ENCODE peak calls at places on chromosomes 4 and X, in five cellular contexts. M, I, V, L and G are unnamed samples.

GRCh38 chr4:2049811-2050210 is 9.3 kb upstream of the NAT8L start:
- DNase-seq in L (no peak), I (peak), M (no peak), V (no peak), G (no peak)

GRCh38 chr4:124907881-124908280 is 195.3 kb upstream of the ANKRD50 start:
- DNase-seq in L (no peak), V (peak), I (no peak), M (peak), G (peak)

GRCh38 chr4:153645183-153645582 is 38.9 kb upstream of the TLR2 start:
- DNase-seq in L (no peak), I (no peak), M (no peak), V (no peak), G (peak)

GRCh38 chrX:124087000-124087746 is 125.7 kb downstream of the STAG2 start:
- DNase-seq in V (no peak), I (no peak), L (no peak), M (no peak), G (no peak)

GRCh38 chrX:79300821-79301220 is 66.3 kb downstream of the ITM2A start:
- DNase-seq in I (no peak), V (no peak), M (no peak), L (no peak), G (no peak)

GRCh38 chrX:130139474-130140201 is 26.0 kb downstream of the AIFM1 start:
- DNase-seq in M (no peak), I (no peak), L (no peak), V (peak), G (no peak)

GRCh38 chr4:184988611-184989010 is 29.7 kb upstream of the HELT start:
- DNase-seq in V (no peak), L (no peak), I (no peak), M (no peak), G (no peak)

GRCh38 chr4:142563682-142564291 is 282.3 kb downstream of the INPP4B start:
- DNase-seq in L (no peak), M (no peak), V (peak), I (no peak), G (peak)

GRCh38 chr4:122652379-122652778 is 31.5 kb upstream of the IL21 start:
- DNase-seq in V (peak), L (no peak), I (no peak), M (peak), G (peak)

GRCh38 chr4:121822796-121823504 is 733 bp downstream of the CCNA2 start:
- DNase-seq in I (peak), M (peak), L (no peak), V (peak), G (no peak)

GRCh38 chrX:73214366-73215094 is at the start of gene NAP1L2:
- DNase-seq in I (peak), V (peak), L (peak), M (peak), G (peak)

DNA sequence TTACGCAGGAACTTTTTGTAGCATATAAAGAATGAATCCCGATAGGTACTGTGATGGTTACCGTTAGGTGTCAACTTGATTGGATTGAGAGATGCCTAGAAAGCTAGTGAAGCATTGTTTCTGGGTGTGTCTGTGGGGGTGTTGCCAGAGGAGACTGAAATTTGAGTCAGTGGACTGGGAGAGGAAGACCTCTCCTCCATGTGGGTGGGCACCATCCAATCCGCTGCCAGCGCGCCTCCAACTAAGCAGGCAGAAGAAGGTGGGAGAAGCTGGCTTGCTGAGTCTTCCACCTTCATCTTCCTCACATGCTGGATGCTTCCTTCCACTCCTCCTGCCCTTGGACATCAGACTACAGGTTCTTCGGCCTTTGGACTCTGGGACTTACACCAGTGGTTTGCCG is 40.1 kb downstream of the WFS1 start:
- DNase-seq in M (no peak), V (no peak), I (no peak), L (no peak), G (no peak)
- H3K4me3 ChIP-seq in M (no peak), V (no peak), I (no peak), L (no peak), G (no peak)

GRCh38 chr4:55637272-55637820 is 1.2 kb upstream of the NMU start:
- DNase-seq in L (no peak), I (no peak), M (no peak), V (no peak), G (no peak)

GRCh38 chr4:55634417-55635128 is 1.5 kb downstream of the NMU start:
- DNase-seq in L (no peak), M (no peak), I (no peak), V (no peak), G (no peak)

GRCh38 chr4:55636622-55636999 is 513 bp upstream of the NMU start:
- DNase-seq in V (no peak), I (no peak), M (no peak), L (no peak), G (no peak)

GRCh38 chr4:55635282-55635681 is 816 bp downstream of the NMU start:
- DNase-seq in I (no peak), M (peak), V (no peak), L (no peak), G (no peak)

DNA sequence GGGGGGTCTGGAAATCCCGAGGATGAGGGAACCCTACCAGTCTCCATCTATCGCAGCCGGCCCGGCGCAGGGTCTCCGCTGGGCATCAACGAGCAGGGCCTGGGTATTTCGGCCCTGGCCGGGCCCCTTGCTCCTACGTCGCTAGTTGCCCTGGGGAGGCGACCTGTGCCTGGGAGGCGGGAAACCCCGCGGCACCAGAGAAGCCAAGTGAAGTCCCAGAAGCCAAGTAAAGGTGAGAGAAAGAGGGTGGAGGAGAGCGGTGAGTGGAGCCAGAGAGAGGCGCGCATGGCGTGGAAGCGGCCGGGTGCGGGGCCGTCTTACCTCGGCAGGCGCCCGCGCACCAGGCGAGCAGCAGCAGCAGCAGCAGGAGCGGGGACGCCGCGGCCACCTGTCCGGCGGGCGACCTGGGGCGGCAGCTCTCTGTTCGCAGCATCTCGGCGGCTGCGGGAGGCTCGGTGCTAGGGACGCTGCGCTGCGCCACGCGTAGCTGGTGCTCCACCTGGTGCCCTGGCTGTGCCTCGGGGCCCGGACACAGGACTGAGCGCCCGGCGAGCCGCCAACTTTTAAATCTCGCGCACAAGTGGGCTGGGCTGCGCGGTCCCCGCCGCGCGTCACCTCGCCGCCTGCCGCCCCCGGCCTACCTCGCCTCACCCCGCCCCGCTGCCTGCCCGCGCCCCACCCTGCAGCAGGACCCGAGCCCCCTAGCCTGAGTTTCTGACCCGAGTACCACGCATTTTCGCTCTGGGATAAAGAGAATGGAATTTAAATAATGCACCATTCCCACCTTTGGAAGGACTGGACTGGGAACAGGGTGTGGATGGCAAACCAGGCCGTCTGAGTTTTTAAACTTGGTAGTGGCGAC is at the start of gene NMU:
- DNase-seq in V (peak), M (peak), I (peak), L (peak), G (peak)
- TF ChIP-seq CTCF in V (no peak), M (peak), I (no peak), L (peak), G (no peak)

DNA sequence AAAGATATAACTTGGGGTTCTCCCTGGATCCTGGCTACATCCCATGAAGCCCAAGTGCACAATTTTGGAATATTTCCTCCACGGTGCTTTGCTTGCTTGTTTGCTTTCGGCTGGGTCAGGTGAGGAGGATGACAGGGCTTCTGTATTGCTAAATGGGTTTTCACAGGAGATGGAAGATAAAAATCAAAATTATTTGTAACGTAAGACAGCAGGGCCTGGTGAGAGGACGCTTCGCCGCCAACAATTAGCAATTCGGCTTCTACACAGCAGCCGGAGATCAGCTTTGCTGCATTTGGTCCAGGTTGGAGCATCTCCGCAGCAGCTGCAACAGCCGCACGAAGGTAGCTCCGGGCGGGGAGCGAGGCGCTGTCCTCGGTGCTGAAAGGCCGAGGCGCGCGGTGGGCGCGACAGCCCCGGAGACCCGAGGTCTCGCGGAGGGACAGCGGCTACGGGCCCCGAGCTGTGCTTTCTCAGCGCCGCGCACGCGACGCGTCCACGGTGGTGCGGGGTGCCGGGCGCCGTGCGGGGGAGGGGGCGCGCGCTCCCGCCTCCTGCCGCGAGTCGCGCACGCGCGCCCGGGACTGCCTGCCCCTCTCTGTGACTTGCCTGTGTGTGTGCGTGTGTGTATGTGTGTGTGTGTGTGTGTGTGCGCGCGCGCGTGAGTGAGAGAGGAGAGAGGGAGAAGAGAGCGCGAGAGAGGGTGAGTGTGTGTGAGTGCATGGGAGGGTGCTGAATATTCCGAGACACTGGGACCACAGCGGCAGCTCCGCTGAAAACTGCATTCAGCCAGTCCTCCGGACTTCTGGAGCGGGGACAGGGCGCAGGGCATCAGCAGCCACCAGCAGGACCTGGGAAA is at the start of gene GRIA2:
- DNase-seq in I (no peak), L (no peak), V (peak), M (no peak), G (peak)
- H3K4me3 ChIP-seq in I (peak), L (no peak), V (peak), M (no peak), G (no peak)

DNA sequence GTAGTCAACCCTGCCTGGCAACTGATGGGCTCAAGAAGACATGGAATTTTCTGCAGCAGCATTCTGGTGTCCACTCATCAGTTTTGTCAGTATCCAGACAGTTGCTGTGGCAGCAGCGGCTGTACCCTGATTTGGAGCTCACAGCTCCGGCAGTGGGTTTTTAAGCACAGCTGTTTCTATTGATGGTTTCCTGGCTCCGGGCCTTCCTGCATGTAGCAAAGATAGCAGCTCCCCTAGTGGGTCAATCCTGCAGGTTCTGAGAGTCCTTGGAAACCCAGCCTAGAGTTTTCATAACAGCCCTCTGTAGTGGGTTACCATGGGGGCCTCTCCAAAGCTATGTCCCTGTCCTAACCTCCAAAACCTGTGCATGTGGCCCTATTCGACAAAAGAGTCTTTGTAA is 84.0 kb upstream of the ATP6AP2 start:
- DNase-seq in I (no peak), V (peak), L (no peak), M (no peak), G (peak)
- TF ChIP-seq CTCF in I (no peak), V (peak), L (no peak), M (peak), G (peak)

DNA sequence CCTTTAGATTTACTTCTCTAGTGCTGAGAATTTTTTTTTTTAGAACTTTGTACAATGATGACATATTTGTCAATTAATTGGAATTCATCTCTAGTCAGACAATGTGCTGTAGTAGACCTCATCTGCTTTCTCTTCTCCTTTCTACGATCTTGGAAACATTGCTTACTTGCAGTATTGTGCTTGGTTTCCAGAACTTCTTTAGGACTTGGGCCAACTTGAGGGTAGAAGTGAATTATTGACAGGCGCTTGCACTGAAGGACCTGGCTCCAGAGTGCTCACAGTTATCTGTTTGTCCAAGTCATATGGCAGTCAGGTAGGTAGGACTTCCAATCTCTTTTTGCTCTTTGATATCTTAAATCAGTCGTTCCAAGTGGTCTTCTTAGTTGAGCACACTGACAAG is 39.6 kb downstream of the FNIP2 start:
- DNase-seq in L (no peak), I (no peak), M (no peak), V (no peak), G (no peak)
- H3K4me3 ChIP-seq in L (no peak), I (no peak), M (no peak), V (no peak), G (no peak)

GRCh38 chr4:149896428-149896827 is 80.8 kb upstream of the IQCM start:
- DNase-seq in V (peak), L (no peak), I (no peak), M (peak), G (peak)

GRCh38 chr4:149901128-149901527 is 85.5 kb upstream of the IQCM start:
- DNase-seq in V (no peak), M (no peak), I (no peak), L (no peak), G (no peak)

GRCh38 chr4:149897784-149898183 is 82.1 kb upstream of the IQCM start:
- DNase-seq in L (no peak), M (peak), V (peak), I (no peak), G (peak)
- TF ChIP-seq CTCF in L (peak), M (peak), V (peak), I (no peak), G (peak)

GRCh38 chrX:150225756-150226155 is 137.4 kb upstream of the MAMLD1 start:
- DNase-seq in L (no peak), V (no peak), M (no peak), I (no peak), G (no peak)
- H3K4me3 ChIP-seq in L (no peak), V (no peak), M (no peak), I (no peak), G (no peak)

GRCh38 chrX:153926594-153926862 is 464 bp upstream of the ARHGAP4 start:
- DNase-seq in I (no peak), V (no peak), M (no peak), L (no peak), G (no peak)

GRCh38 chrX:153927686-153927935 is 1.5 kb upstream of the ARHGAP4 start:
- DNase-seq in L (no peak), M (no peak), I (no peak), V (no peak), G (no peak)

GRCh38 chrX:153925739-153926593 is at the start of gene ARHGAP4:
- DNase-seq in I (no peak), V (no peak), L (peak), M (no peak), G (no peak)

GRCh38 chrX:153927936-153928760 is 2.1 kb upstream of the ARHGAP4 start:
- DNase-seq in L (peak), M (peak), I (peak), V (peak), G (peak)

DNA sequence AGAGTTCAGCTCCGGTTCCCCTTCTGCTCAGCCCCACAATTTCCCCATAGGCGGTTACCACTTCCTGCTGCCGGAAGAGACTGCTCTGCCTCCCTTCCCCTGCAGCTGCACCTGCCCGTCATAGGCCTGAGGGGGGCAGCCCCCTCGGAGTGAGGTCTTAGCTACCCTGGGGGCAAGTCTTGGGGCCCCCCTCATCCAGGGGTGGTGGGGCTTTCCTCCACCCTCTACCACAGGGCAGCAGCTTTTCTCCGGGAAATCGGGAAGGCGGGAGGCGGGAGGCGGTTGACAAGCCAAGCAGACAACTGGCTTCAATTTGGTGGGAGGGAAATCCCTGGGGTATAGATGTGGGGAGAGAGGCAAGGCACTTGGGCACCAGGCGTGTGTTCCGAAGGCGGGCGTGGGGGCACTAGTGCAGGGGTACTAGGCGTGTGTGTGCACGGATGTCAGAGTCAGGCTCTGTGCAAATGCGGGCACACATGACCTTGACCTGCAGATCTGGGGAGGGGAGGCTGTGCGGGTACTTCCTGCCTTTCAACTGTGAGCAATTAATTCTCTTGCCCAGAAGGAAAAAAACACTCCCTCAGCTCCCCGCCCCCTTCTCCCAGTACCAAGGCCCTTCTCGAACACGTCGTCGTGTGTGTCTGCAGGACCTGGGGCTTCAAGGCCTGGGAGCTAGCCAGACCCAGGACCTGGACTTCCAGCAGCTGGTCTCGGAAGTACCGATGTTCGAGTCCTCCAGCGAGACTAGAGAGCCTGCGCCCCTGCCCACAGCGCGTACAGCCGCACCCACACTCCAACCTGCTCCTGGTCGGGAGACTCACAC is 1.0 kb upstream of the ARHGAP4 start:
- DNase-seq in M (peak), I (peak), L (peak), V (peak), G (peak)
- TF ChIP-seq CTCF in M (no peak), I (no peak), L (peak), V (no peak), G (no peak)

GRCh38 chr4:78226279-78226678 is 169.2 kb downstream of the FRAS1 start:
- DNase-seq in I (no peak), M (no peak), V (no peak), L (no peak), G (no peak)

GRCh38 chr4:78220283-78220682 is 163.2 kb downstream of the FRAS1 start:
- DNase-seq in I (no peak), M (peak), L (no peak), V (no peak), G (no peak)

GRCh38 chr4:78225236-78225635 is 168.1 kb downstream of the FRAS1 start:
- DNase-seq in V (no peak), I (no peak), M (no peak), L (no peak), G (no peak)

GRCh38 chr4:78219825-78220224 is 162.7 kb downstream of the FRAS1 start:
- DNase-seq in V (no peak), I (no peak), L (no peak), M (no peak), G (no peak)

DNA sequence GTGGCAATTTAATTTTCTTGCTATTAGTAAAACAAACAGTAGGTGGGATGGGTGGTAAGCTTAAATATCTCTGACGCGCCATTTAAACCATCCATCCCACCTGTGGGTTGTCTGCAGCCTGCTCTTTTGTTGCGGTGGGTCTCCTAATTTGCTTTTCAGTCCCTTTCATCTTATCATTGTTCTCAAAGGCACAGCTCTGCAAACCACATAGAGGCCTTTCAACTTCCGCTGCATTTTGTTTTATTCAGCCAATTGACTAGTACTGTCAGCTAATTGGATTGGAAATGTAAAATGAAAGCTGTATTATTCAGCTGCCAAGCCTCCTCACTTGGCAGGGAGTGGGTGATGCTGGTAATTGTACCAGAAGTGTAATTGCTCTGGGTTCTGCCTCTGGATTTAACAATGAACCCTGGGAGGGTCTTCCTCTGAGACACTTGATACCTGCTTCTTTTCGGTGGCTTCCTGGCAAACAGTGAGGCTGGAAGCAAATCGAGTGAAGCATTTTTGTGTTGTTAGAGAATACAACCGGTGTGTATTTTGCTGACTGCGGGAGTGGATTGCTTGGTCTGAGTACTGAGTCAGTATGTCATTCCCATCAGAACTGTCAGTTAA is 165.6 kb downstream of the FRAS1 start:
- DNase-seq in M (no peak), L (no peak), I (no peak), V (no peak), G (no peak)
- H3K4me3 ChIP-seq in M (no peak), L (no peak), I (no peak), V (no peak), G (no peak)